ENCODE peak calls at places on chromosomes 13 and 19, in four cellular contexts. C, R, L and Z are unnamed samples.

GRCh38 chr19:16035601-16036297 is 40.5 kb upstream of the TPM4 start:
- DNase-seq in C (no peak), R (no peak), L (no peak), Z (peak)

GRCh38 chr19:44182145-44182544 is 17.2 kb downstream of the ZNF226 start:
- DNase-seq in C (no peak), R (no peak), L (no peak), Z (no peak)

GRCh38 chr19:11279505-11280236 is 16.3 kb upstream of the TSPAN16 start:
- DNase-seq in C (peak), R (no peak), L (no peak), Z (no peak)

GRCh38 chr19:18428837-18429674 is 8.9 kb downstream of the ISYNA1 start:
- DNase-seq in C (peak), R (peak), L (peak), Z (peak)

GRCh38 chr13:99153219-99153618 is 47.4 kb upstream of the UBAC2 start:
- DNase-seq in C (peak), R (peak), L (no peak), Z (no peak)

GRCh38 chr19:16587031-16588023 is 15.1 kb upstream of the SLC35E1 start:
- DNase-seq in C (peak), R (no peak), L (no peak), Z (no peak)

GRCh38 chr13:36858285-36858684 is 39.3 kb downstream of the RFXAP start:
- DNase-seq in C (peak), R (peak), L (peak), Z (no peak)

GRCh38 chr19:2627319-2627829 is 75.1 kb downstream of the GNG7 start:
- DNase-seq in C (peak), R (peak), L (peak), Z (no peak)

GRCh38 chr13:21579754-21580316 is 24.1 kb downstream of the MICU2 start:
- DNase-seq in C (no peak), R (no peak), L (no peak), Z (no peak)

GRCh38 chr13:103640617-103641016 is 574.4 kb upstream of the SLC10A2 start:
- DNase-seq in C (no peak), R (no peak), L (no peak), Z (no peak)

GRCh38 chr19:4984448-4984990 is 15.6 kb downstream of the KDM4B start:
- DNase-seq in C (no peak), R (no peak), L (no peak), Z (no peak)

GRCh38 chr19:41646589-41647204 is 19.8 kb upstream of the CEACAM4 start:
- DNase-seq in C (peak), R (peak), L (no peak), Z (no peak)

GRCh38 chr19:20028611-20029010 is 10.7 kb downstream of the ZNF682 start:
- DNase-seq in C (no peak), R (no peak), L (no peak), Z (no peak)

GRCh38 chr13:44726214-44726613 is 150.1 kb upstream of the TSC22D1 start:
- DNase-seq in C (peak), R (peak), L (no peak), Z (no peak)

GRCh38 chr19:4232614-4233281 is 3.4 kb downstream of the EBI3 start:
- DNase-seq in C (no peak), R (no peak), L (peak), Z (no peak)

GRCh38 chr19:29837448-29837961 is 25.7 kb downstream of the CCNE1 start:
- DNase-seq in C (no peak), R (no peak), L (no peak), Z (peak)

GRCh38 chr13:105031306-105031705 is 1504.2 kb downstream of the EFNB2 start:
- DNase-seq in C (no peak), R (no peak), L (no peak), Z (no peak)

GRCh38 chr19:1854542-1855039 is 6.3 kb upstream of the REXO1 start:
- DNase-seq in C (no peak), R (no peak), L (no peak), Z (no peak)

GRCh38 chr19:41226053-41226873 is 7.2 kb downstream of the AXL start:
- DNase-seq in C (peak), R (peak), L (peak), Z (no peak)